ENCODE peak calls at places on chromosome 20, in nine cellular contexts. I is psoas muscle, F is BE2C, T is transverse colon, C is cardiac muscle cell, K is mammary epithelial cell, O is pancreas, G is neuronal stem cell, Y is mesenchymal stem cell. A is an unnamed sample. For H3K36me3 and H3K4me1, the result is how much of the 10 kb centered on the place peaks cover.

GRCh38 chr20:60239981-60240380 is 281.8 kb downstream of the CDH26 start:
- DNase-seq in I (no peak), F (no peak), T (no peak), C (no peak), K (no peak), O (no peak), G (no peak), Y (no peak), A (no peak)

GRCh38 chr20:50729925-50730764 is 1.2 kb upstream of the PARD6B start:
- DNase-seq in I (no peak), F (no peak), T (peak), C (peak), K (no peak), O (no peak), G (no peak), Y (peak), A (peak)

GRCh38 chr20:62220666-62221568 is 839 bp upstream of the HRH3 start:
- DNase-seq in I (no peak), F (no peak), T (no peak), C (no peak), K (no peak), O (peak), G (no peak), Y (no peak), A (no peak)

GRCh38 chr20:4154958-4155411 is 139.6 kb upstream of the RNF24 start:
- DNase-seq in I (no peak), F (peak), T (peak), C (no peak), K (no peak), O (no peak), G (no peak), Y (no peak), A (no peak)

GRCh38 chr20:11350126-11351005 is 567.3 kb upstream of the BTBD3 start:
- DNase-seq in I (no peak), F (no peak), T (no peak), C (peak), K (peak), O (no peak), G (no peak), Y (peak), A (no peak)

GRCh38 chr20:6164421-6165341 is 41.9 kb upstream of the FERMT1 start:
- DNase-seq in I (peak), F (no peak), T (no peak), C (peak), K (no peak), O (no peak), G (no peak), Y (no peak), A (no peak)

GRCh38 chr20:44997668-44998067 is 31.4 kb downstream of the STK4 start:
- DNase-seq in I (no peak), F (no peak), T (no peak), C (no peak), K (no peak), O (no peak), G (no peak), Y (no peak), A (no peak)

GRCh38 chr20:31979713-31980426 is 11.9 kb downstream of the XKR7 start:
- DNase-seq in I (no peak), F (no peak), T (no peak), C (peak), K (no peak), O (no peak), G (no peak), Y (no peak), A (no peak)

GRCh38 chr20:53283597-53283996 is 310.0 kb downstream of the ZNF217 start:
- DNase-seq in I (no peak), F (peak), T (no peak), C (no peak), K (no peak), O (no peak), G (no peak), Y (no peak), A (no peak)

GRCh38 chr20:59723607-59724456 is 119.5 kb downstream of the PHACTR3 start:
- DNase-seq in I (no peak), F (no peak), T (no peak), C (no peak), K (peak), O (no peak), G (no peak), Y (no peak), A (no peak)

GRCh38 chr20:25478889-25479568 is 71.6 kb downstream of the GINS1 start:
- DNase-seq in I (no peak), F (no peak), T (no peak), C (no peak), K (no peak), O (no peak), G (no peak), Y (no peak), A (no peak)

GRCh38 chr20:58306421-58307261 is 2.9 kb upstream of the RAB22A start:
- DNase-seq in I (no peak), F (no peak), T (peak), C (peak), K (peak), O (no peak), G (no peak), Y (peak), A (no peak)

GRCh38 chr20:24194133-24194532 is 205.6 kb upstream of the GGTLC1 start:
- DNase-seq in I (no peak), F (no peak), T (no peak), C (no peak), K (no peak), O (no peak), G (no peak), Y (no peak), A (no peak)

GRCh38 chr20:15396026-15396425 is 1058.6 kb upstream of the FLRT3 start:
- DNase-seq in I (no peak), F (no peak), T (no peak), C (no peak), K (peak), O (no peak), G (no peak), Y (no peak), A (no peak)

GRCh38 chr20:5191829-5192569 is 65.2 kb downstream of the CDS2 start:
- DNase-seq in I (no peak), F (peak), T (peak), C (peak), K (peak), O (no peak), G (peak), Y (peak), A (no peak)

GRCh38 chr20:46010491-46011405 is 2.0 kb downstream of the MMP9 start:
- DNase-seq in I (no peak), F (no peak), T (no peak), C (no peak), K (no peak), O (no peak), G (no peak), Y (no peak), A (no peak)
- H3K36me3 ChIP-seq in I (under half), F (under half), T (under half), C (under half), K (under half), O (under half), G (under half), Y (under half), A (under half)

GRCh38 chr20:47318027-47318595 is 38.4 kb downstream of the ZMYND8 start:
- DNase-seq in I (no peak), F (no peak), T (peak), C (no peak), K (peak), O (no peak), G (no peak), Y (peak), A (peak)
- H3K4me1 ChIP-seq in I (half or more), F (under half), T (half or more), C (half or more), K (half or more), O (under half), G (under half), Y (under half), A (half or more)

GRCh38 chr20:52200870-52201269 is 9.3 kb upstream of the ZFP64 start:
- DNase-seq in I (no peak), F (no peak), T (no peak), C (no peak), K (no peak), O (no peak), G (no peak), Y (no peak), A (no peak)
- H3K36me3 ChIP-seq in I (under half), F (under half), T (under half), C (under half), K (under half), O (under half), G (under half), Y (under half), A (under half)

GRCh38 chr20:43960231-43960630 is 45.6 kb downstream of the TOX2 start:
- DNase-seq in I (no peak), F (no peak), T (no peak), C (no peak), K (no peak), O (no peak), G (no peak), Y (no peak), A (no peak)

GRCh38 chr20:43961116-43961515 is 46.5 kb downstream of the TOX2 start:
- DNase-seq in I (no peak), F (no peak), T (no peak), C (no peak), K (no peak), O (no peak), G (no peak), Y (no peak), A (no peak)

GRCh38 chr20:43958626-43959025 is 44.0 kb downstream of the TOX2 start:
- DNase-seq in I (no peak), F (no peak), T (no peak), C (no peak), K (no peak), O (no peak), G (no peak), Y (no peak), A (no peak)

GRCh38 chr20:43959079-43959919 is 44.6 kb downstream of the TOX2 start:
- DNase-seq in I (no peak), F (no peak), T (peak), C (peak), K (no peak), O (no peak), G (no peak), Y (peak), A (peak)

GRCh38 chr20:43959920-43960227 is 45.2 kb downstream of the TOX2 start:
- DNase-seq in I (no peak), F (no peak), T (no peak), C (no peak), K (no peak), O (no peak), G (no peak), Y (peak), A (no peak)
- H3K4me1 ChIP-seq in I (under half), F (under half), T (under half), C (under half), K (under half), O (under half), G (under half), Y (under half), A (under half)

DNA sequence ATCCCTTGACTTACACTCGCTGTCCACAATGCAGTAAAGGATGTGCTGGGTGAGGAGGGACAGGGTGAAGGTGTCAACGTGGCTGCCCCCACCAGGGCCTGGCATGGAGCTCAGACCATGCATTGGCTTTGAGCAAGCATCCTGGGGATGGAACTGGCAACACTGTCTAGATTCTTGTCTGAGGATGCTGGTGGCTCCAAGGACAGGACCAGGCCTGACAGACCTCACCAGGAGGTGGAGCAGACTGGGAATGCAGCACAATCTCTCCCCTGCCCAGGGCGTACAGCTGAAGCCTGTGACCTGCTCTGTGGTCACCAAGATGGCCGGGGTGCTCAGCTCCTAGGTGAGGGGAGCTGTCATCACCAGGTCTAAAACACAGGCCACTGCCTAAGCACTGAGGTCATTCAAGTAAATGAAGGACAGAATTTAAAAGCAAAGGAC is 50.9 kb downstream of the MYH7B start:
- DNase-seq in I (peak), F (peak), T (peak), C (no peak), K (no peak), O (peak), G (no peak), Y (no peak), A (peak)
- H3K36me3 ChIP-seq in I (under half), F (half or more), T (under half), C (under half), K (under half), O (half or more), G (half or more), Y (half or more), A (under half)

GRCh38 chr20:1442304-1442703 is 24.3 kb downstream of the NSFL1C start:
- DNase-seq in I (no peak), F (no peak), T (no peak), C (no peak), K (no peak), O (no peak), G (no peak), Y (no peak), A (no peak)
- H3K4me1 ChIP-seq in I (under half), F (under half), T (under half), C (under half), K (under half), O (under half), G (under half), Y (under half), A (under half)

GRCh38 chr20:7199867-7200266 is 432.4 kb downstream of the BMP2 start:
- DNase-seq in I (no peak), F (no peak), T (no peak), C (no peak), K (no peak), O (no peak), G (no peak), Y (no peak), A (no peak)
- H3K36me3 ChIP-seq in I (under half), F (under half), T (under half), C (under half), K (under half), O (under half), G (under half), Y (under half), A (under half)

GRCh38 chr20:49713779-49714712 is at the start of gene B4GALT5:
- DNase-seq in I (peak), F (peak), T (peak), C (peak), K (no peak), O (no peak), G (peak), Y (peak), A (peak)
- H3K4me1 ChIP-seq in I (under half), F (under half), T (under half), C (under half), K (under half), O (under half), G (under half), Y (under half), A (under half)

DNA sequence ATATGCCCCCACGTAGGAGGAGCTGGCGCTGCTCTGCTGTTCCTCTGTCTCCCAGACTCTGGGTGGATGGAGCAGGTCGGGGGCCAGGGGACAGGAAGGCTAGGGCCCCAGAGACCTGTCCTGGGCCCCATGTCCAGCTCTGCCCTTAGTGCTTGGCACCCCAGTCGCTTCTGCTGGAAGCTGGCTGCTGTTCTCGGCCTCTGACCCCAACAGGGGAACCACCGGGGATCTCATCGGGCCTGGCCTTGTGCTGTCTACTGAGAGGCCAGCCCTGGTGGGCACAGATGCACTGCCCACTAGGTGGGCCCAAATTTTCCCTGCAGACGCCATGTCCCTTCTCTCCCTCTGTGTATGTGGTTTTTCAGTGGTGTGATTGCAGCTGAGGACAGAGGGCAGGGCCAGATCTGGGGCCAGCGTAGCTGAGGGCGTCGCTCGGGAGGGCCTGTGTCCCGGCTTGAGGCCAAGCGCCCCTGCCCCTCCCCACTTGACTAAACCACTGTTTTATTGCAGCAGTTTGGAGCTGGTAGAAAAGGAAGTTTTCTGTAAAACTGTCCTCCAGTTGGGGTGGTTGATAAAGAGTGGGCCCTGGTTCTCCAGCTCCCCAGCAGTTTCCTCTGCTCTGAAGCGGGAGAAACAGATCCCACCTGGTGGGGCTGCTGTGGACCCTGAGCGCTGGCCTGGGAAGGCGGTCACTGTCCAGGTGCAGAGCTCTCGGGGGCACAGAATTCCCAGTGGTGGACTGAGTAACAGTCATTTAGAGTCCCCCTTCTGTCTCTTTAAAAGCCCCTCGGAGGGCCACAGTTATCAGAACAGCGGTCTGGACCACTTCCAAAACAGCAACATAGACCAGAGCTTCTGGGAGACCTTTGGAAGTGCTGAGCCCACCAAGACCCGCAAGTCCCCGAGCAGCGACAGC is 5.9 kb upstream of the COL20A1 start:
- DNase-seq in I (peak), F (no peak), T (no peak), C (no peak), K (no peak), O (peak), G (no peak), Y (no peak), A (no peak)
- H3K36me3 ChIP-seq in I (under half), F (under half), T (under half), C (under half), K (under half), O (under half), G (half or more), Y (half or more), A (under half)

GRCh38 chr20:37378420-37378784 is 32.5 kb downstream of the SRC start:
- DNase-seq in I (no peak), F (no peak), T (no peak), C (no peak), K (no peak), O (no peak), G (no peak), Y (no peak), A (no peak)
- H3K4me1 ChIP-seq in I (under half), F (under half), T (under half), C (under half), K (under half), O (under half), G (under half), Y (under half), A (under half)